ENCODE peak calls at places on chromosomes 12 and 14, in six cellular contexts. U is CD4-positive, alpha-beta memory T cell; M is hepatocyte; C is kidney; K is PC-3; V is heart left ventricle. R is an unnamed sample.

GRCh38 chr12:91604897-91605296 is 422.3 kb upstream of the DCN start:
- DNase-seq in M (no peak), U (no peak), V (no peak), C (no peak), K (peak; percentile 10), R (no peak)

GRCh38 chr12:22060261-22060660 is 14.2 kb downstream of the CMAS start:
- DNase-seq in M (no peak), C (no peak), V (no peak), U (no peak), K (no peak), R (no peak)

GRCh38 chr14:93100570-93100969 is 15.2 kb downstream of the ITPK1 start:
- DNase-seq in M (no peak), V (no peak), C (no peak), U (no peak), K (no peak), R (no peak)

GRCh38 chr12:119728437-119728730 is 60.5 kb downstream of the PRKAB1 start:
- DNase-seq in V (no peak), K (no peak), U (no peak), C (no peak), M (no peak), R (no peak)

GRCh38 chr12:61037792-61038191 is 1222.4 kb upstream of the USP15 start:
- DNase-seq in C (no peak), V (no peak), M (no peak), K (peak; percentile 90), U (no peak), R (no peak)

GRCh38 chr12:27635349-27635972 is 60.8 kb upstream of the REP15 start:
- DNase-seq in U (no peak), V (no peak), K (peak; percentile 80), C (no peak), M (peak; percentile 59), R (no peak)

GRCh38 chr14:77313374-77313773 is 7.3 kb downstream of the POMT2 start:
- DNase-seq in U (no peak), C (no peak), M (no peak), V (no peak), K (no peak), R (no peak)

GRCh38 chr12:25615119-25615518 is 62.0 kb upstream of the LMNTD1 start:
- DNase-seq in M (peak; percentile 60), C (no peak), U (no peak), K (peak; percentile 47), V (no peak), R (no peak)

GRCh38 chr12:108821407-108822397 is 35.7 kb downstream of the SSH1 start:
- DNase-seq in K (no peak), C (no peak), V (no peak), M (no peak), U (no peak), R (peak; percentile 74)

GRCh38 chr14:61661471-61661988 is 33.8 kb upstream of the HIF1A start:
- DNase-seq in M (no peak), C (no peak), K (peak; percentile 63), U (no peak), V (no peak), R (no peak)

GRCh38 chr12:132513458-132514135 is 23.6 kb downstream of the FBRSL1 start:
- DNase-seq in K (no peak), U (no peak), M (no peak), C (no peak), V (no peak), R (no peak)

GRCh38 chr12:10709808-10710207 is 13.3 kb downstream of the YBX3 start:
- DNase-seq in U (no peak), C (no peak), V (no peak), K (no peak), M (no peak), R (no peak)

GRCh38 chr14:76500011-76500410 is 124.1 kb downstream of the ESRRB start:
- DNase-seq in K (peak; percentile 10), C (peak; percentile 22), U (no peak), M (no peak), V (peak; percentile 39), R (no peak)

GRCh38 chr12:14846878-14847580 is 3.7 kb upstream of the ART4 start:
- DNase-seq in K (no peak), V (no peak), M (no peak), U (no peak), C (no peak), R (no peak)
- H3K27ac ChIP-seq in K (no peak overlapping the region), V (peak overlapping the region; percentile 39), M (no peak overlapping the region), U (no peak overlapping the region), C (no peak overlapping the region), R (no peak overlapping the region)

DNA sequence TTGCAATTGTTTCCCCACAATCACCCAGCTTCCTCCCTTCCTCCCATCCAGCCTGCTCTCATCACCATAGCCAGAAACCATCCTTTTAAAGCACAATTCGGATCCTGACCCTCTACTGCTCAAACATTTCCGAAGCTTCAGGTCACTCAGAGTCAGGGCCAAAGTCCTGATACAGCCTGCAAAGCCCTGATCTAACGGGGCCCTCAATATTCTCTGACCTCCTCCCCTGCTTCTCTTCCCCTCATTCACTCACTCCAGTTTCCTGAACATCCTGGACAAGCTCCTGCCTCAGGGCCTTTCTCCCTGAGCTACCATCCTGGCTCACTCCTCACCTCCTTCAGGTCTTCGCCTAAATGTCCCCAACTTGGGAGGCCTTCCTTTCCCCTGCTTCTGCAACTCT is 46.1 kb downstream of the PITPNM2 start:
- DNase-seq in M (no peak), C (no peak), K (no peak), U (no peak), V (no peak), R (no peak)
- H3K27ac ChIP-seq in M (no peak overlapping the region), C (peak overlapping the region; percentile 26), K (no peak overlapping the region), U (no peak overlapping the region), V (peak overlapping the region; percentile 54), R (peak overlapping the region; percentile 58)

GRCh38 chr12:2270846-2271245 is 218.1 kb downstream of the CACNA1C start:
- DNase-seq in M (no peak), K (no peak), U (no peak), C (peak; percentile 48), V (no peak), R (no peak)

GRCh38 chr12:2271961-2272360 is 219.2 kb downstream of the CACNA1C start:
- DNase-seq in C (no peak), M (no peak), U (no peak), K (no peak), V (no peak), R (no peak)

GRCh38 chr12:2273751-2274150 is 221.0 kb downstream of the CACNA1C start:
- DNase-seq in C (no peak), U (no peak), K (no peak), V (no peak), M (no peak), R (no peak)

GRCh38 chr12:2274733-2275132 is 221.9 kb downstream of the CACNA1C start:
- DNase-seq in C (no peak), M (no peak), K (no peak), V (no peak), U (no peak), R (no peak)

GRCh38 chr12:2273288-2273687 is 220.5 kb downstream of the CACNA1C start:
- DNase-seq in V (peak; percentile 57), C (no peak), M (no peak), U (no peak), K (no peak), R (no peak)
- H3K27ac ChIP-seq in V (peak overlapping the region; percentile 73), C (no peak overlapping the region), M (no peak overlapping the region), U (no peak overlapping the region), K (no peak overlapping the region), R (no peak overlapping the region)

DNA sequence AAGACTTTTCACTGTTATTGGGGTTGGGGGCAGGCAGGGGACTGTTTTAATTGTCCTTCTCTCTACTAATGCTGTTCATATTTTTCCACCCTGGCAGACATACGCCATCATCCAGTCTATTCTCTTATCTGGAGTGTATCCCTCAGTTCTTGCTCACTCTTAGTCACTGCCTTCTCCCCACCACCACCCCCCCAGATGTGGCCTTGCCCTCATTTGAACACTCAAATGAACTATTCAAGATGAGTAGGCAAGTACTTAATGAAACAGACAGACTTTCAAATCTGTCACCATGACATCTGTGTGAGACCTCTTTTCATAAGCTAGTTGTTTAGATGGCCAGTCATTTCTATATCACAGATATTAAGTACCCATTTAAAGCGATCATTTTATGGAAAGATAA is 10.1 kb downstream of the NUDT4 start:
- DNase-seq in K (peak; percentile 60), U (no peak), C (no peak), V (no peak), M (no peak), R (no peak)
- H3K27ac ChIP-seq in K (no peak overlapping the region), U (no peak overlapping the region), C (no peak overlapping the region), V (peak overlapping the region; percentile 12), M (no peak overlapping the region), R (no peak overlapping the region)

GRCh38 chr14:91164676-91165075 is 50.8 kb downstream of the DGLUCY start:
- DNase-seq in U (no peak), K (peak; percentile 86), V (peak; percentile 84), M (no peak), C (no peak), R (peak; percentile 83)
- H3K27ac ChIP-seq in U (no peak overlapping the region), K (no peak overlapping the region), V (peak overlapping the region; percentile 47), M (no peak overlapping the region), C (no peak overlapping the region), R (peak overlapping the region; percentile 65)

GRCh38 chr12:85016423-85016822 is 19.7 kb downstream of the TSPAN19 start:
- DNase-seq in K (peak; percentile 84), U (no peak), C (no peak), M (no peak), V (no peak), R (no peak)
- H3K27ac ChIP-seq in K (no peak overlapping the region), U (no peak overlapping the region), C (no peak overlapping the region), M (no peak overlapping the region), V (no peak overlapping the region), R (no peak overlapping the region)

R was measured in upper lobe of right lung.